ENCODE peak calls at places on chromosomes 13 and 19, in ten cellular contexts. One of them, this sample, is unnamed.

GRCh38 chr19:7083076-7083956 is 13.8 kb downstream of the ZNF557 start:
- DNase-seq in sigmoid colon: no peak
- DNase-seq in SK-N-SH: no peak
- DNase-seq in GM12878: no peak
- DNase-seq in upper lobe of left lung: no peak
- DNase-seq in transverse colon: no peak
- DNase-seq in A549: peak
- DNase-seq in stomach: no peak
- DNase-seq in K562: no peak
- DNase-seq in ovary: no peak
- DNase-seq in this sample: no peak

GRCh38 chr19:46466536-46467199 is 4.7 kb downstream of the PNMA8A start:
- DNase-seq in sigmoid colon: peak
- DNase-seq in GM12878: peak
- DNase-seq in SK-N-SH: no peak
- DNase-seq in upper lobe of left lung: no peak
- DNase-seq in A549: no peak
- DNase-seq in transverse colon: peak
- DNase-seq in ovary: peak
- DNase-seq in stomach: no peak
- DNase-seq in K562: no peak
- DNase-seq in this sample: no peak

GRCh38 chr13:37070145-37070695 is 10.7 kb upstream of the SUPT20H start:
- DNase-seq in stomach: no peak
- DNase-seq in A549: no peak
- DNase-seq in K562: no peak
- DNase-seq in ovary: no peak
- DNase-seq in SK-N-SH: peak
- DNase-seq in GM12878: no peak
- DNase-seq in transverse colon: no peak
- DNase-seq in upper lobe of left lung: no peak
- DNase-seq in sigmoid colon: no peak
- DNase-seq in this sample: no peak

GRCh38 chr19:1085053-1085658 is 10.0 kb downstream of the POLR2E start:
- DNase-seq in GM12878: no peak
- DNase-seq in SK-N-SH: no peak
- DNase-seq in sigmoid colon: no peak
- DNase-seq in ovary: no peak
- DNase-seq in transverse colon: no peak
- DNase-seq in K562: no peak
- DNase-seq in upper lobe of left lung: no peak
- DNase-seq in A549: no peak
- DNase-seq in stomach: no peak
- DNase-seq in this sample: no peak

GRCh38 chr19:14404322-14404721 is 14.8 kb downstream of the DDX39A start:
- DNase-seq in ovary: no peak
- DNase-seq in GM12878: no peak
- DNase-seq in stomach: no peak
- DNase-seq in A549: no peak
- DNase-seq in SK-N-SH: no peak
- DNase-seq in upper lobe of left lung: no peak
- DNase-seq in sigmoid colon: no peak
- DNase-seq in transverse colon: no peak
- DNase-seq in K562: no peak
- DNase-seq in this sample: no peak

GRCh38 chr13:98792321-98792720 is 39.8 kb upstream of the SLC15A1 start:
- DNase-seq in SK-N-SH: no peak
- DNase-seq in upper lobe of left lung: no peak
- DNase-seq in stomach: no peak
- DNase-seq in transverse colon: peak
- DNase-seq in sigmoid colon: no peak
- DNase-seq in A549: no peak
- DNase-seq in K562: no peak
- DNase-seq in GM12878: no peak
- DNase-seq in ovary: no peak
- DNase-seq in this sample: no peak

GRCh38 chr13:107370036-107370785 is 802.3 kb upstream of the ARGLU1 start:
- DNase-seq in sigmoid colon: no peak
- DNase-seq in GM12878: no peak
- DNase-seq in stomach: no peak
- DNase-seq in K562: no peak
- DNase-seq in ovary: no peak
- DNase-seq in A549: no peak
- DNase-seq in upper lobe of left lung: no peak
- DNase-seq in transverse colon: no peak
- DNase-seq in SK-N-SH: no peak
- DNase-seq in this sample: no peak

GRCh38 chr13:108915095-108915633 is 285.8 kb downstream of the MYO16 start:
- DNase-seq in transverse colon: no peak
- DNase-seq in sigmoid colon: no peak
- DNase-seq in ovary: no peak
- DNase-seq in stomach: no peak
- DNase-seq in GM12878: no peak
- DNase-seq in K562: no peak
- DNase-seq in SK-N-SH: peak
- DNase-seq in upper lobe of left lung: no peak
- DNase-seq in A549: peak
- DNase-seq in this sample: peak

GRCh38 chr13:51230473-51231105 is 8.4 kb downstream of the FAM124A start:
- DNase-seq in sigmoid colon: peak
- DNase-seq in GM12878: no peak
- DNase-seq in upper lobe of left lung: peak
- DNase-seq in A549: no peak
- DNase-seq in SK-N-SH: no peak
- DNase-seq in ovary: peak
- DNase-seq in stomach: peak
- DNase-seq in transverse colon: peak
- DNase-seq in K562: no peak
- DNase-seq in this sample: peak

GRCh38 chr19:33683881-33684549 is 62.3 kb downstream of the CHST8 start:
- DNase-seq in SK-N-SH: no peak
- DNase-seq in upper lobe of left lung: no peak
- DNase-seq in transverse colon: no peak
- DNase-seq in sigmoid colon: peak
- DNase-seq in K562: no peak
- DNase-seq in ovary: no peak
- DNase-seq in A549: peak
- DNase-seq in GM12878: no peak
- DNase-seq in stomach: no peak
- DNase-seq in this sample: no peak

GRCh38 chr19:13055213-13056051 is 47.2 kb downstream of the LYL1 start:
- DNase-seq in upper lobe of left lung: peak
- DNase-seq in A549: no peak
- DNase-seq in ovary: peak
- DNase-seq in GM12878: no peak
- DNase-seq in stomach: peak
- DNase-seq in K562: no peak
- DNase-seq in SK-N-SH: peak
- DNase-seq in transverse colon: peak
- DNase-seq in sigmoid colon: peak
- DNase-seq in this sample: peak

GRCh38 chr13:109833940-109834339 is 47.6 kb upstream of the IRS2 start:
- DNase-seq in GM12878: no peak
- DNase-seq in ovary: no peak
- DNase-seq in SK-N-SH: no peak
- DNase-seq in upper lobe of left lung: no peak
- DNase-seq in A549: no peak
- DNase-seq in transverse colon: no peak
- DNase-seq in K562: no peak
- DNase-seq in stomach: no peak
- DNase-seq in sigmoid colon: no peak
- DNase-seq in this sample: no peak

GRCh38 chr13:22761709-22762108 is 419.1 kb upstream of the SGCG start:
- DNase-seq in stomach: no peak
- DNase-seq in transverse colon: no peak
- DNase-seq in A549: no peak
- DNase-seq in sigmoid colon: no peak
- DNase-seq in GM12878: no peak
- DNase-seq in SK-N-SH: no peak
- DNase-seq in upper lobe of left lung: no peak
- DNase-seq in K562: no peak
- DNase-seq in ovary: no peak
- DNase-seq in this sample: no peak

GRCh38 chr13:25085125-25085742 is 10.7 kb upstream of the PABPC3 start:
- DNase-seq in A549: peak
- DNase-seq in SK-N-SH: peak
- DNase-seq in transverse colon: peak
- DNase-seq in upper lobe of left lung: no peak
- DNase-seq in K562: no peak
- DNase-seq in ovary: no peak
- DNase-seq in sigmoid colon: no peak
- DNase-seq in GM12878: no peak
- DNase-seq in stomach: peak
- DNase-seq in this sample: peak

GRCh38 chr19:49657493-49658138 is 8.0 kb downstream of the IRF3 start:
- DNase-seq in K562: no peak
- DNase-seq in A549: no peak
- DNase-seq in SK-N-SH: no peak
- DNase-seq in upper lobe of left lung: no peak
- DNase-seq in ovary: no peak
- DNase-seq in sigmoid colon: no peak
- DNase-seq in transverse colon: no peak
- DNase-seq in stomach: no peak
- DNase-seq in GM12878: no peak
- DNase-seq in this sample: no peak

GRCh38 chr19:4350726-4351125 is 7.4 kb downstream of the MPND start:
- DNase-seq in transverse colon: no peak
- DNase-seq in SK-N-SH: no peak
- DNase-seq in upper lobe of left lung: no peak
- DNase-seq in A549: no peak
- DNase-seq in GM12878: no peak
- DNase-seq in sigmoid colon: no peak
- DNase-seq in ovary: no peak
- DNase-seq in K562: no peak
- DNase-seq in stomach: no peak
- DNase-seq in this sample: no peak
- TF ChIP-seq EP300 in transverse colon: no peak
- TF ChIP-seq EP300 in SK-N-SH: no peak
- TF ChIP-seq EP300 in upper lobe of left lung: no peak
- TF ChIP-seq EP300 in A549: no peak
- TF ChIP-seq EP300 in GM12878: no peak
- TF ChIP-seq EP300 in sigmoid colon: no peak
- TF ChIP-seq EP300 in ovary: no peak
- TF ChIP-seq EP300 in K562: no peak
- TF ChIP-seq EP300 in stomach: no peak
- TF ChIP-seq EP300 in this sample: no peak

GRCh38 chr19:16920816-16921529 is 32.2 kb downstream of the F2RL3 start:
- DNase-seq in ovary: no peak
- DNase-seq in A549: no peak
- DNase-seq in K562: peak
- DNase-seq in transverse colon: no peak
- DNase-seq in stomach: no peak
- DNase-seq in GM12878: no peak
- DNase-seq in upper lobe of left lung: no peak
- DNase-seq in sigmoid colon: no peak
- DNase-seq in SK-N-SH: no peak
- DNase-seq in this sample: no peak
- H3K4me3 ChIP-seq in ovary: no peak
- H3K4me3 ChIP-seq in A549: no peak
- H3K4me3 ChIP-seq in K562: no peak
- H3K4me3 ChIP-seq in transverse colon: no peak
- H3K4me3 ChIP-seq in stomach: no peak
- H3K4me3 ChIP-seq in GM12878: no peak
- H3K4me3 ChIP-seq in upper lobe of left lung: no peak
- H3K4me3 ChIP-seq in sigmoid colon: no peak
- H3K4me3 ChIP-seq in SK-N-SH: no peak
- H3K4me3 ChIP-seq in this sample: no peak

GRCh38 chr13:112819111-112819510 is 129.3 kb downstream of the ATP11A start:
- DNase-seq in upper lobe of left lung: peak
- DNase-seq in sigmoid colon: peak
- DNase-seq in A549: no peak
- DNase-seq in ovary: no peak
- DNase-seq in K562: no peak
- DNase-seq in GM12878: no peak
- DNase-seq in transverse colon: no peak
- DNase-seq in stomach: peak
- DNase-seq in SK-N-SH: no peak
- DNase-seq in this sample: no peak
- TF ChIP-seq EP300 in upper lobe of left lung: no peak
- TF ChIP-seq EP300 in sigmoid colon: no peak
- TF ChIP-seq EP300 in A549: no peak
- TF ChIP-seq EP300 in ovary: no peak
- TF ChIP-seq EP300 in K562: no peak
- TF ChIP-seq EP300 in GM12878: no peak
- TF ChIP-seq EP300 in transverse colon: no peak
- TF ChIP-seq EP300 in stomach: no peak
- TF ChIP-seq EP300 in SK-N-SH: no peak
- TF ChIP-seq EP300 in this sample: no peak

GRCh38 chr13:80342541-80343371 is 1.8 kb upstream of the SPRY2 start:
- DNase-seq in GM12878: no peak
- DNase-seq in stomach: peak
- DNase-seq in sigmoid colon: peak
- DNase-seq in transverse colon: peak
- DNase-seq in ovary: peak
- DNase-seq in SK-N-SH: peak
- DNase-seq in K562: peak
- DNase-seq in upper lobe of left lung: peak
- DNase-seq in A549: peak
- DNase-seq in this sample: peak

GRCh38 chr13:80339841-80340642 is 884 bp downstream of the SPRY2 start:
- DNase-seq in stomach: peak
- DNase-seq in transverse colon: peak
- DNase-seq in ovary: peak
- DNase-seq in SK-N-SH: peak
- DNase-seq in A549: peak
- DNase-seq in GM12878: no peak
- DNase-seq in upper lobe of left lung: peak
- DNase-seq in sigmoid colon: peak
- DNase-seq in K562: peak
- DNase-seq in this sample: no peak

GRCh38 chr13:80341098-80341701 is at the start of gene SPRY2:
- DNase-seq in upper lobe of left lung: peak
- DNase-seq in A549: peak
- DNase-seq in ovary: peak
- DNase-seq in SK-N-SH: peak
- DNase-seq in sigmoid colon: peak
- DNase-seq in stomach: peak
- DNase-seq in GM12878: no peak
- DNase-seq in transverse colon: peak
- DNase-seq in K562: peak
- DNase-seq in this sample: peak

GRCh38 chr13:80340643-80341097 is 256 bp downstream of the SPRY2 start:
- DNase-seq in K562: no peak
- DNase-seq in A549: peak
- DNase-seq in GM12878: no peak
- DNase-seq in upper lobe of left lung: peak
- DNase-seq in ovary: no peak
- DNase-seq in transverse colon: no peak
- DNase-seq in sigmoid colon: peak
- DNase-seq in SK-N-SH: no peak
- DNase-seq in stomach: no peak
- DNase-seq in this sample: peak

GRCh38 chr13:80341771-80342271 is 895 bp upstream of the SPRY2 start:
- DNase-seq in stomach: no peak
- DNase-seq in SK-N-SH: peak
- DNase-seq in upper lobe of left lung: peak
- DNase-seq in A549: peak
- DNase-seq in K562: no peak
- DNase-seq in ovary: peak
- DNase-seq in GM12878: no peak
- DNase-seq in sigmoid colon: peak
- DNase-seq in transverse colon: peak
- DNase-seq in this sample: no peak
- H3K4me3 ChIP-seq in stomach: peak
- H3K4me3 ChIP-seq in SK-N-SH: peak
- H3K4me3 ChIP-seq in upper lobe of left lung: peak
- H3K4me3 ChIP-seq in A549: peak
- H3K4me3 ChIP-seq in K562: peak
- H3K4me3 ChIP-seq in ovary: peak
- H3K4me3 ChIP-seq in GM12878: peak
- H3K4me3 ChIP-seq in sigmoid colon: peak
- H3K4me3 ChIP-seq in transverse colon: peak
- H3K4me3 ChIP-seq in this sample: peak